ENCODE peak calls at places on chromosomes 5 and 9, in five cellular contexts. G, Q, E, O and C are unnamed samples.

GRCh38 chr5:37724395-37725125 is 115.3 kb downstream of the GDNF start:
- DNase-seq in G (no peak), Q (no peak), E (no peak), O (no peak), C (no peak)

GRCh38 chr5:43941806-43942205 is 338.8 kb downstream of the NNT start:
- DNase-seq in G (no peak), Q (no peak), E (no peak), O (no peak), C (no peak)

GRCh38 chr5:138468966-138469539 is 3.8 kb downstream of the EGR1 start:
- DNase-seq in G (no peak), Q (no peak), E (no peak), O (no peak), C (no peak)

GRCh38 chr9:38526571-38526970 is 93.8 kb downstream of the ANKRD18A start:
- DNase-seq in G (no peak), Q (no peak), E (no peak), O (no peak), C (no peak)

GRCh38 chr5:114447084-114447773 is 85.4 kb downstream of the KCNN2 start:
- DNase-seq in G (no peak), Q (no peak), E (no peak), O (no peak), C (no peak)

GRCh38 chr9:77291714-77292113 is 114.4 kb downstream of the VPS13A start:
- DNase-seq in G (peak), Q (no peak), E (no peak), O (peak), C (no peak)

GRCh38 chr5:179914032-179914755 is 6.5 kb upstream of the TBC1D9B start:
- DNase-seq in G (no peak), Q (no peak), E (no peak), O (no peak), C (no peak)

GRCh38 chr5:116652196-116652729 is 77.6 kb upstream of the SEMA6A start:
- DNase-seq in G (peak), Q (no peak), E (no peak), O (no peak), C (no peak)

GRCh38 chr5:56319281-56320242 is 86.4 kb upstream of the ANKRD55 start:
- DNase-seq in G (no peak), Q (peak), E (no peak), O (no peak), C (no peak)

GRCh38 chr5:176535101-176535654 is 2.0 kb downstream of the RNF44 start:
- DNase-seq in G (no peak), Q (no peak), E (peak), O (no peak), C (no peak)